ENCODE peak calls at places on chromosomes 7 and 10, in six cellular contexts. S is dorsolateral prefrontal cortex; O is germinal center; B is CD8-positive, alpha-beta T cell; X is aorta; Z is T-helper 2 cell. I is an unnamed sample.

GRCh38 chr10:112471878-112472487 is 25.0 kb downstream of the VTI1A start:
- DNase-seq in S (no peak), O (peak), B (no peak), X (no peak), Z (peak), I (no peak)

GRCh38 chr10:114686013-114686412 is 27.9 kb upstream of the ABLIM1 start:
- DNase-seq in S (no peak), O (no peak), B (no peak), X (no peak), Z (no peak), I (no peak)

GRCh38 chr7:89104748-89105685 is 309.5 kb upstream of the TEX47 start:
- DNase-seq in S (no peak), O (no peak), B (no peak), X (no peak), Z (no peak), I (no peak)

GRCh38 chr10:75544923-75545322 is 113.5 kb downstream of the LRMDA start:
- DNase-seq in S (no peak), O (no peak), B (no peak), X (no peak), Z (no peak), I (no peak)

GRCh38 chr7:26046150-26046549 is 105.8 kb upstream of the NFE2L3 start:
- DNase-seq in S (no peak), O (no peak), B (no peak), X (no peak), Z (no peak), I (no peak)

GRCh38 chr7:45573636-45574470 is at the start of gene ADCY1:
- DNase-seq in S (no peak), O (peak), B (no peak), X (no peak), Z (no peak), I (no peak)

GRCh38 chr7:1679326-1679965 is 9.4 kb downstream of the ELFN1 start:
- DNase-seq in S (peak), O (no peak), B (no peak), X (peak), Z (no peak), I (no peak)

GRCh38 chr7:122132341-122132740 is 11.7 kb downstream of the AASS start:
- DNase-seq in S (no peak), O (no peak), B (no peak), X (no peak), Z (no peak), I (no peak)

GRCh38 chr10:43120948-43121290 is 17.3 kb upstream of the CSGALNACT2 start:
- DNase-seq in S (peak), O (peak), B (peak), X (peak), Z (peak), I (peak)

GRCh38 chr7:116167177-116167576 is 43.2 kb upstream of the TES start:
- DNase-seq in S (no peak), O (peak), B (no peak), X (no peak), Z (no peak), I (no peak)

GRCh38 chr7:33719059-33719581 is 186.2 kb upstream of the BMPER start:
- DNase-seq in S (peak), O (no peak), B (no peak), X (peak), Z (no peak), I (no peak)

GRCh38 chr7:74203157-74203556 is 6.6 kb upstream of the LAT2 start:
- DNase-seq in S (no peak), O (peak), B (no peak), X (no peak), Z (no peak), I (no peak)

GRCh38 chr7:128404826-128405344 is 4.9 kb downstream of the IMPDH1 start:
- DNase-seq in S (no peak), O (no peak), B (no peak), X (peak), Z (no peak), I (no peak)

GRCh38 chr10:76129213-76129612 is 697.8 kb downstream of the LRMDA start:
- DNase-seq in S (no peak), O (no peak), B (no peak), X (no peak), Z (no peak), I (no peak)

GRCh38 chr10:97549587-97550322 is 22.8 kb upstream of the ANKRD2 start:
- DNase-seq in S (peak), O (no peak), B (no peak), X (no peak), Z (no peak), I (no peak)

GRCh38 chr10:75070478-75071163 is 40.8 kb upstream of the SAMD8 start:
- DNase-seq in S (no peak), O (no peak), B (no peak), X (no peak), Z (no peak), I (no peak)

GRCh38 chr10:77532068-77532467 is 105.5 kb downstream of the KCNMA1 start:
- DNase-seq in S (no peak), O (no peak), B (no peak), X (no peak), Z (no peak), I (no peak)

I was measured in activated T-helper 1 cell treated with anti-CD3 and anti-CD28 coated beads, Interleukin-2, amount 50 U/mL, for 16 hours.